ENCODE peak calls at places on chromosome 4, in four cellular contexts. E, Y, G and K are unnamed samples. For H3K4me1, the result is how much of the 10 kb centered on the place peaks cover.

GRCh38 chr4:176782794-176783193 is 9.9 kb downstream of the VEGFC start:
- DNase-seq in Y (no peak), E (no peak), G (no peak), K (no peak)

GRCh38 chr4:137359691-137360315 is 172.5 kb downstream of the PCDH18 start:
- DNase-seq in E (no peak), G (no peak), Y (no peak), K (no peak)

GRCh38 chr4:139301821-139302611 is at the start of gene NDUFC1:
- DNase-seq in G (peak), Y (peak), E (no peak), K (peak)

GRCh38 chr4:71941001-71941400 is 90.8 kb upstream of the NPFFR2 start:
- DNase-seq in G (no peak), Y (no peak), E (no peak), K (no peak)

GRCh38 chr4:83582289-83582756 is 46.4 kb downstream of the GPAT3 start:
- DNase-seq in G (no peak), E (no peak), Y (peak), K (no peak)

GRCh38 chr4:22473268-22473667 is 42.6 kb downstream of the ADGRA3 start:
- DNase-seq in Y (no peak), G (no peak), E (no peak), K (no peak)

GRCh38 chr4:146308951-146309350 is 94.6 kb downstream of the REELD1 start:
- DNase-seq in Y (no peak), G (no peak), E (no peak), K (no peak)

GRCh38 chr4:128727658-128728057 is 81.8 kb upstream of the JADE1 start:
- DNase-seq in Y (no peak), E (no peak), G (no peak), K (no peak)

GRCh38 chr4:121072080-121072835 is at the start of gene NDNF:
- DNase-seq in Y (peak), E (no peak), G (peak), K (peak)

GRCh38 chr4:80586716-80587115 is 251.2 kb downstream of the CFAP299 start:
- DNase-seq in G (no peak), E (no peak), Y (no peak), K (no peak)

GRCh38 chr4:105637409-105638258 is 70.9 kb downstream of the INTS12 start:
- DNase-seq in G (peak), E (no peak), Y (peak), K (peak)

GRCh38 chr4:150126880-150127236 is 48.6 kb downstream of the DCLK2 start:
- DNase-seq in G (no peak), Y (no peak), E (no peak), K (no peak)

GRCh38 chr4:7325541-7325940 is 109.2 kb downstream of the PSAPL1 start:
- DNase-seq in Y (peak), G (no peak), E (no peak), K (peak)

GRCh38 chr4:110207233-110207632 is 8.8 kb upstream of the ELOVL6 start:
- DNase-seq in E (no peak), G (no peak), Y (no peak), K (no peak)

GRCh38 chr4:145177511-145177905 is 2.9 kb downstream of the OTUD4 start:
- DNase-seq in E (no peak), Y (no peak), G (no peak), K (no peak)

GRCh38 chr4:2092653-2093000 is 33.5 kb downstream of the NAT8L start:
- DNase-seq in Y (no peak), G (no peak), E (no peak), K (no peak)

GRCh38 chr4:67104145-67104544 is 441.2 kb downstream of the CENPC start:
- DNase-seq in E (no peak), G (no peak), Y (no peak), K (no peak)

GRCh38 chr4:60822986-60823385 is 377.1 kb upstream of the ADGRL3 start:
- DNase-seq in Y (no peak), E (no peak), G (no peak), K (no peak)

GRCh38 chr4:184357164-184357563 is 117.2 kb downstream of the IRF2 start:
- DNase-seq in E (no peak), Y (no peak), G (no peak), K (no peak)

GRCh38 chr4:167219090-167219489 is 15.2 kb downstream of the SPOCK3 start:
- DNase-seq in Y (no peak), G (no peak), E (no peak), K (no peak)

GRCh38 chr4:160026720-160027119 is 923.8 kb downstream of the RAPGEF2 start:
- DNase-seq in Y (no peak), G (no peak), E (no peak), K (no peak)

GRCh38 chr4:16199132-16199531 is 27.1 kb downstream of the TAPT1 start:
- DNase-seq in Y (no peak), G (no peak), E (no peak), K (no peak)

GRCh38 chr4:98996056-98996941 is 778 bp downstream of the METAP1 start:
- DNase-seq in G (no peak), Y (no peak), E (no peak), K (no peak)

GRCh38 chr4:38605181-38605764 is 58.7 kb upstream of the KLF3 start:
- DNase-seq in G (no peak), E (no peak), Y (no peak), K (no peak)

GRCh38 chr4:7170012-7170411 is 22.3 kb upstream of the SORCS2 start:
- DNase-seq in Y (peak), E (no peak), G (no peak), K (peak)

GRCh38 chr4:7466215-7466614 is 31.5 kb upstream of the PSAPL1 start:
- DNase-seq in G (no peak), Y (no peak), E (no peak), K (no peak)

GRCh38 chr4:107519057-107519456 is 201.0 kb downstream of the PAPSS1 start:
- DNase-seq in Y (no peak), G (no peak), E (no peak), K (no peak)

GRCh38 chr4:106238819-106239420 is 77.1 kb downstream of the TBCK start:
- DNase-seq in Y (no peak), G (no peak), E (no peak), K (no peak)

GRCh38 chr4:2284161-2284933 is 22.4 kb upstream of the MXD4 start:
- DNase-seq in Y (peak), E (no peak), G (peak), K (peak)

GRCh38 chr4:121339824-121340223 is 41.0 kb downstream of the QRFPR start:
- DNase-seq in G (no peak), E (no peak), Y (no peak), K (no peak)

DNA sequence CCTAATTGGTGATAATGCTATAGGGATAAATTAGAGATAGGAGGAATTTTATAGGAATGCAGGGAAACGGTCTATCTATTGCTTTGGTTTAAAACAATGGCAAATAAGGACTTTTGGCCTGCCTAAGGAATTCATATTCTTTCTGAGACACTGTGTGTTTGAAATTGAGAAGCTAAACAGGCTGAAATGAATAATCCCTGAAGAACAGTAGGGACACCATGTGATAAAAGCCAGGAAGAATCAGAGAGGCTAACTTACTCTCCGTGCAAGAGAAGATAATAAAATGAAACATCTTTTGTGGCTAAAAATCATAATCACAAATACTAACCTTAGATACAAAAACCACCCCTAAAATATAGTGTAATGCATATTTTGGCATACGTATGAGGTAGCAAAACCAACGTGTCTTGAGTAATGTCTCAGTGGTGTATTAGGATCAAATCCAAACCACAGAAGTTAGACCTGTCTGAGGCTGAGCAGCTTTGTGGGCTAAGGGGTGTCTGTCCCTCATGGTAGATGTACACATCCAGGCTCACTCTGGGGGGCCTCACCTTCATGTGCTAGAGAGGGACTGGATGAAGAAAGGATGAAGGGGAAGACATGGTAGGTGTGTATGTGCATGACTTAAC is 187.8 kb upstream of the TBC1D9 start:
- DNase-seq in Y (no peak), E (no peak), G (no peak), K (no peak)
- H3K4me3 ChIP-seq in Y (no peak), E (no peak), G (no peak), K (no peak)

DNA sequence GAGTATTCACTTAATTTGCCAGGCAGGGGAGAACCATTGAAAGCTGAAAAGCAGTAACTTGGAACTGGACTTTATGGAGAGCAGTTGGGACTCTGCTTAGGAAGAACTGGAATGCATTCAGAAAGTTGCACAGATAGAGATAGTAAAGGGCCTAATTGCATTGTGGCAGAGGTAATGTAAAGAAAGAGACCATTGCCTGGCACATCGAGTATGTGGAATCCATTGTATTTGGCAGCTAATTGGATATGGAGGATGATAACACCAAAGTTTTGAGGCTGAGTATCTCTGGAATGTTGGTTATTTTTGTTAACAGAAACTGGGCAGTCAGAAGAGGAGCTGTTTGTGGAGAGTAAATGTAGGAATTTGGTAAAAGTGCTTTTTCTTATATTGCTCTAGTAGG is 169.9 kb downstream of the BMPR1B start:
- DNase-seq in Y (no peak), G (no peak), E (no peak), K (no peak)
- H3K4me1 ChIP-seq in Y (under half), G (under half), E (under half), K (under half)

DNA sequence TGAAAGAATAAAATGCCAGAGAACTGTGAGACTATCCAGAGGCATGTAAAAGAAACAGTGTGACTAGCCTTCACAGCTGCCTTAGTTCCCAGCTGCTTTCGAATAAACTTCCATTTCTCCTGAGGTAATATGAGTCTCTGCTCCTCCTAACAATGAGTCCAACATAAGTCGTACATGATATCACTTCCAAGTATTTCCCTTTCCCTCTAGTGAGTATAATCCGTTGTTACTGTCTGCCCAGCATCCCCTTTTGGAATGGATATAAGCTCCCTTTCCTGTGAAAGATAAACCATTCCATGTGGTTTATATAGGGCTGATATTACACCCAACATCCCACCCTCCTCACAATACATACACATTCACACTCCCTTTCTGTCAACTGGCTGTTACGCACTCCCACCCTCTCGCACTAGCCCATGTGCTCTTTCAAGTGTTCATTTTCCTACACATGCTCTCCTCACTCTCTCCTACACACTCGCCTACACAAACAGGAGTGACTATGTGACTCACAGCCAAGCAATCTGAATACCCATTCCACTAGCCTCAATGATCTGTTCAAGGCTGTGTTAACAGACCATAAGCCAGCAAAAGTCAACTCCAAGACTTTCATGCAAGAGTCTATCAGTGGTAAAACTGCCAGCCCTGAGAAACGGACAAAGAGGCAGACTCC is 5.0 kb downstream of the NAF1 start:
- DNase-seq in Y (no peak), E (no peak), G (no peak), K (no peak)
- H3K27ac ChIP-seq in Y (no peak), E (no peak), G (no peak), K (no peak)

DNA sequence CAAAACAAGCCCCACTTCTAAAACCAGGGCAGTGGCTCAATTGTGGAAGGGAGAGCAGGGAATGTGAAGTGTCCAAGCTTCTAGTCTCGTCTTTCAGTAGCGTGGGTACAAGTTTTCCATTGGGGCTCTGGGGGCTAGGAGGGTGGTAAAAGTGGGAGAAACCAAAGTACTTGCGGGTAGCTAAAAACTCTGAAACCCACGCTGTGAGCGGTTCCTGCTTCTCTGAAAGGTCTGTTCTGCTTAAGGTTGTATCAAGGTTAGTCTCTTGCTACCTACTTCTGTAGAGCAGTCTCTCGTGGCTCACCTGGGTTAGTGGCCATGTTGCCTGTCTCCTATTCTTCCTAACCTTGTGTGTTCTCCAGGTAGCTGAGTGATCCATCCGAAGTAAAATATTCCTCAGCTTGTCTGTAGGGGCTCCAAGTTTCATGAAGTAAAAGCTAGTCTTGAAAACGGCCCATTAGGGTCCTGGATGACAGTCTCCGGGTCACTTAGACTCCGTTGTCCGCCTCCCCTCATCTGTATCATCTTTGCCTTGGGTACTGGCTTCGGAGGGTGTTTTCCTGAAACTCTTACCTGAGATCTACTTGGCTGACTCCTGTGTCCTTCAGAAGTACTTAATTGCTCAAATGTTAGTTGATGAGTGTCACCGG is 1.9 kb upstream of the WDR1 start:
- DNase-seq in Y (no peak), G (no peak), E (no peak), K (no peak)
- H3K4me3 ChIP-seq in Y (no peak), G (no peak), E (no peak), K (no peak)

DNA sequence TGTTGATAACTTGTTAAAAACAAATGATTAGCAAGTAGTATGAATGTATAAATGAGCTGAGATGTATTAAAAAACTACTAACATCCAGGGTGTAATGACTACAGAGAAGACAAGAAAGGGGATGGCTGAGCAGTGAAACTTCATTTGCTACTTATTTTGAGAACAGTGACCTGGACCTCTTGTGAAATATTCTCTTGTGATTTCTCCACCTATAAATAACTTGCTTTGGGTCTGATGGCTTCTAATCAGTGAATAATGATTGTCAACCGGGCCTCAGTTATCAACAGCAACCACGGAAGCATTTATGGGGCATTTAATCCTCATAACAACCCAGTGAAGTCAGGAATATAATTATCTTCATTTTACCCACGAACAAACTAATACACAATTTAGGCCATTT is 154.2 kb upstream of the HAND2 start:
- DNase-seq in Y (no peak), E (no peak), G (no peak), K (no peak)
- H3K4me1 ChIP-seq in Y (under half), E (under half), G (under half), K (under half)

GRCh38 chr4:155774033-155774432 is 15.2 kb downstream of the GUCY1B1 start:
- DNase-seq in Y (no peak), G (peak), E (no peak), K (no peak)
- H3K27ac ChIP-seq in Y (no peak), G (peak), E (no peak), K (no peak)

DNA sequence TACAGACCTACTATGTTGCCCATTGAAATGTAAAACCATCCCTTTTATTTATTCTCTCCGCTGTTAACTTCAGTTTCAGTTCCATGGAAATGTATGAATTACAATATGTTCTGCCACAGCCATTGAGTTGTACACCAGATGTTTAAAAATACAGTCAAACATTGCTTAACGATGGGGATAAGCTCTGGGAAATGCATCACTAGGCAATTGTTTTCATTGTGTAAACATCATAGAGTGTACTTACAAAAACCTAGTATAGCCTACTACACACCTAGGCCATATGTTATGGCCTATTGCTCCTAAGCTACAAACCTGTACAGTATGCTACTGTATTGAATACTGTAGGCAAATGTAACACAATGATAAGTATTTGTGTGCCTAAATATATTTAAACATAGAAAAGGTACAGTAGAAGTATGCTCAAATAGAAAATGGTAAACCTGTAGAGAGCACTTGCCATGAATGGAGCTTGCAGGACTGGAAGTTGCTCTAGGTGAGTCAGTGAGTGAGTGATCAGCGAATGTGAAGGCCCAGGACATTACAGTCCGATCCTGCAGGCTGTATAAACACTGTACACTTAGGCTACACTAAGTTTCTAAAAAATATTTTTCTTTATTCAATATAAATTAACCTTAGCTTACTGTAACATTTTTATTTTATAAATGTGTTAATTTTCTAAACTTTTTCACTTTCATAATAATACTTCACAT is 2.7 kb upstream of the PF4V1 start:
- DNase-seq in Y (no peak), E (no peak), G (no peak), K (no peak)
- H3K4me3 ChIP-seq in Y (no peak), E (no peak), G (no peak), K (no peak)

DNA sequence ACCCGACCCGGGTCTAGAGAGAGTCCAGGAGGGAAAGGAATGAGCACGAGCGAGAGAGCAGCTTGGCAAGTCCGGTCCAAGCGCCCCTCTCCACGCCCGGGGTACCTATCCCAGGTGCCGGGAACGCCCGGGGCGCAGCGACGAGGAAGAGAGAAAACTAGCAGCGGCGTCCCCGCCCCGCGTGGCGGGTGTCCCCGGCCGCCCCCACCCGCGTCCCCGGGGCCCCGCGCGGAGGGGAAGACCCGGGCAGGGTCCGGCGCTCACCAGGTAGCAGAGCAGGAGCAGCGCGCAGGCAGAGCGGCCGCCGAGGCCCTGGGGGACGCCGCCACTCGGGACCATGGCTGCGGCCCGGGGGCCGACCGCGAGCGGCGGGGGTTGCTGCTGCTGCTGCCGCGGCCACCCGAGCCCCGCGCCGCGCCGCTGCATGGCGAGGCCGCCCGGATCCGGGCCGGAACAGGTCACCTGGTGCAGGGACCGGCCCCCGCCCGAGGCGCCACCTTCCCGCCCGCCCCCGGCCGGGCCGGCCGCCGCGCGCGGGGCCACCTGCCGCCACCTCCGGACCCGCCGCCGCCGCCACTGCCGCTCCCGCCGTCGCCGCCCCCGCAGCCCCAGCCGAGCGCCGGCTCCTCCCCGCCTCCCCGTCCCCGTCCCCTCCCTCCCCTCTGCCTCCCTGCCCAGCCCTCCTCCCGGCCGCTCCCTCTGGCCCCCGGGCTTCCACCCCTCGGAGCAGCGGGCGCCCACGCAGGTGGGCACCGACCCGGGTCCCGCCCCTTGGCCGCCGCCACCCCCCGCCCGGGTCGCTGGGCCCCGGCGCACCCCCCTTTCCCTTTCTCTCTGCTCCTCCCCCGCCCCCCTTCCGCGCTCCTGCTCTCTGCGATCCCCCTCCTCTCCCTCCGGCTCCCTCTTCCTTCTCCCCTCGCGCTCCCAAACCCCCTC is at the start of gene SEL1L3:
- DNase-seq in Y (peak), E (no peak), G (peak), K (peak)
- H3K4me1 ChIP-seq in Y (under half), E (under half), G (half or more), K (under half)

GRCh38 chr4:21410372-21410771 is 538.2 kb downstream of the KCNIP4 start:
- DNase-seq in Y (no peak), G (no peak), E (no peak), K (no peak)
- H3K27ac ChIP-seq in Y (no peak), G (no peak), E (no peak), K (no peak)